ENCODE peak calls at places on chromosomes 13 and 19, in four cellular contexts. One of them, this sample, is unnamed.

GRCh38 chr19:2345794-2346663 is 14.0 kb upstream of the TMPRSS9 start:
- DNase-seq in thyroid gland: peak
- DNase-seq in OCI-LY7: no peak
- DNase-seq in fibroblast of the aortic adventitia: peak
- DNase-seq in this sample: no peak

GRCh38 chr19:6392219-6393073 is 518 bp downstream of the GTF2F1 start:
- DNase-seq in OCI-LY7: no peak
- DNase-seq in fibroblast of the aortic adventitia: no peak
- DNase-seq in thyroid gland: no peak
- DNase-seq in this sample: no peak

GRCh38 chr19:13718733-13719132 is 45.6 kb upstream of the MRI1 start:
- DNase-seq in thyroid gland: peak
- DNase-seq in fibroblast of the aortic adventitia: peak
- DNase-seq in OCI-LY7: no peak
- DNase-seq in this sample: peak

GRCh38 chr13:55244991-55245644 is 1895.6 kb upstream of the PRR20A start:
- DNase-seq in thyroid gland: peak
- DNase-seq in OCI-LY7: no peak
- DNase-seq in fibroblast of the aortic adventitia: no peak
- DNase-seq in this sample: no peak

GRCh38 chr19:32921624-32922023 is 50.1 kb downstream of the CEP89 start:
- DNase-seq in thyroid gland: no peak
- DNase-seq in OCI-LY7: no peak
- DNase-seq in fibroblast of the aortic adventitia: no peak
- DNase-seq in this sample: no peak

GRCh38 chr13:32659736-32660135 is 73.5 kb downstream of the PDS5B start:
- DNase-seq in thyroid gland: no peak
- DNase-seq in fibroblast of the aortic adventitia: peak
- DNase-seq in OCI-LY7: no peak
- DNase-seq in this sample: no peak

GRCh38 chr13:49053215-49053614 is 77.5 kb downstream of the FNDC3A start:
- DNase-seq in OCI-LY7: no peak
- DNase-seq in fibroblast of the aortic adventitia: no peak
- DNase-seq in thyroid gland: no peak
- DNase-seq in this sample: no peak

GRCh38 chr13:102317593-102317992 is 84.3 kb downstream of the FGF14 start:
- DNase-seq in fibroblast of the aortic adventitia: peak
- DNase-seq in thyroid gland: peak
- DNase-seq in OCI-LY7: no peak
- DNase-seq in this sample: no peak

GRCh38 chr13:77535448-77535847 is at the start of gene SCEL:
- DNase-seq in OCI-LY7: no peak
- DNase-seq in thyroid gland: peak
- DNase-seq in fibroblast of the aortic adventitia: no peak
- DNase-seq in this sample: no peak

GRCh38 chr19:12703056-12703455 is 6.6 kb upstream of the FBXW9 start:
- DNase-seq in fibroblast of the aortic adventitia: peak
- DNase-seq in OCI-LY7: peak
- DNase-seq in thyroid gland: no peak
- DNase-seq in this sample: peak

GRCh38 chr13:30978981-30979956 is 46.8 kb downstream of the TEX26 start:
- DNase-seq in OCI-LY7: peak
- DNase-seq in thyroid gland: peak
- DNase-seq in fibroblast of the aortic adventitia: no peak
- DNase-seq in this sample: no peak

GRCh38 chr19:17794731-17795494 is at the start of gene B3GNT3:
- DNase-seq in OCI-LY7: no peak
- DNase-seq in thyroid gland: no peak
- DNase-seq in fibroblast of the aortic adventitia: no peak
- DNase-seq in this sample: no peak

GRCh38 chr13:51970251-51970793 is 40.9 kb downstream of the ATP7B start:
- DNase-seq in thyroid gland: no peak
- DNase-seq in fibroblast of the aortic adventitia: no peak
- DNase-seq in OCI-LY7: no peak
- DNase-seq in this sample: no peak

GRCh38 chr19:16232127-16232526 is 34.4 kb downstream of the AP1M1 start:
- DNase-seq in fibroblast of the aortic adventitia: no peak
- DNase-seq in thyroid gland: no peak
- DNase-seq in OCI-LY7: no peak
- DNase-seq in this sample: no peak

GRCh38 chr19:50969413-50969760 is at the start of gene KLK6:
- DNase-seq in thyroid gland: no peak
- DNase-seq in fibroblast of the aortic adventitia: no peak
- DNase-seq in OCI-LY7: no peak
- DNase-seq in this sample: no peak

GRCh38 chr13:87827479-87827878 is 156.3 kb downstream of the SLITRK5 start:
- DNase-seq in fibroblast of the aortic adventitia: no peak
- DNase-seq in OCI-LY7: no peak
- DNase-seq in thyroid gland: no peak
- DNase-seq in this sample: peak

GRCh38 chr19:48806818-48807589 is 3.8 kb downstream of the BCAT2 start:
- DNase-seq in fibroblast of the aortic adventitia: peak
- DNase-seq in thyroid gland: no peak
- DNase-seq in OCI-LY7: peak
- DNase-seq in this sample: peak

GRCh38 chr13:24187185-24187584 is 26.7 kb downstream of the SPATA13 start:
- DNase-seq in fibroblast of the aortic adventitia: peak
- DNase-seq in thyroid gland: no peak
- DNase-seq in OCI-LY7: no peak
- DNase-seq in this sample: peak

GRCh38 chr19:51064534-51065220 is at the start of gene KLK13:
- DNase-seq in fibroblast of the aortic adventitia: no peak
- DNase-seq in OCI-LY7: no peak
- DNase-seq in thyroid gland: peak
- DNase-seq in this sample: no peak

GRCh38 chr13:104809483-104809882 is 1726.0 kb downstream of the EFNB2 start:
- DNase-seq in fibroblast of the aortic adventitia: no peak
- DNase-seq in thyroid gland: no peak
- DNase-seq in OCI-LY7: no peak
- DNase-seq in this sample: no peak

GRCh38 chr19:2253106-2254051 is 2.8 kb downstream of the JSRP1 start:
- DNase-seq in OCI-LY7: peak
- DNase-seq in fibroblast of the aortic adventitia: no peak
- DNase-seq in thyroid gland: no peak
- DNase-seq in this sample: no peak

GRCh38 chr19:29855087-29855486 is 43.3 kb downstream of the CCNE1 start:
- DNase-seq in fibroblast of the aortic adventitia: no peak
- DNase-seq in thyroid gland: no peak
- DNase-seq in OCI-LY7: no peak
- DNase-seq in this sample: no peak

GRCh38 chr19:20662421-20663105 is 1.2 kb upstream of the ZNF626 start:
- DNase-seq in OCI-LY7: no peak
- DNase-seq in thyroid gland: peak
- DNase-seq in fibroblast of the aortic adventitia: no peak
- DNase-seq in this sample: no peak

GRCh38 chr19:48491793-48492123 is 19.9 kb downstream of the LMTK3 start:
- DNase-seq in OCI-LY7: no peak
- DNase-seq in thyroid gland: no peak
- DNase-seq in fibroblast of the aortic adventitia: no peak
- DNase-seq in this sample: no peak

GRCh38 chr13:109297628-109298027 is 488.8 kb downstream of the IRS2 start:
- DNase-seq in fibroblast of the aortic adventitia: peak
- DNase-seq in OCI-LY7: no peak
- DNase-seq in thyroid gland: no peak
- DNase-seq in this sample: peak

GRCh38 chr19:49213791-49214190 is 56.2 kb downstream of the TRPM4 start:
- DNase-seq in OCI-LY7: no peak
- DNase-seq in fibroblast of the aortic adventitia: no peak
- DNase-seq in thyroid gland: no peak
- DNase-seq in this sample: no peak

GRCh38 chr13:109734002-109734785 is 52.2 kb downstream of the IRS2 start:
- DNase-seq in OCI-LY7: no peak
- DNase-seq in fibroblast of the aortic adventitia: no peak
- DNase-seq in thyroid gland: no peak
- DNase-seq in this sample: no peak

GRCh38 chr19:16814526-16815100 is 14.6 kb upstream of the SIN3B start:
- DNase-seq in OCI-LY7: no peak
- DNase-seq in fibroblast of the aortic adventitia: peak
- DNase-seq in thyroid gland: no peak
- DNase-seq in this sample: peak

GRCh38 chr19:4730740-4731171 is 7.1 kb upstream of the DPP9 start:
- DNase-seq in fibroblast of the aortic adventitia: no peak
- DNase-seq in OCI-LY7: peak
- DNase-seq in thyroid gland: no peak
- DNase-seq in this sample: no peak
- TF ChIP-seq CTCF in fibroblast of the aortic adventitia: peak
- TF ChIP-seq CTCF in OCI-LY7: peak
- TF ChIP-seq CTCF in thyroid gland: peak
- TF ChIP-seq CTCF in this sample: peak

GRCh38 chr13:40115456-40115855 is 460.0 kb downstream of the COG6 start:
- DNase-seq in OCI-LY7: no peak
- DNase-seq in thyroid gland: no peak
- DNase-seq in fibroblast of the aortic adventitia: peak
- DNase-seq in this sample: no peak

GRCh38 chr13:40116008-40116407 is 460.5 kb downstream of the COG6 start:
- DNase-seq in thyroid gland: no peak
- DNase-seq in OCI-LY7: no peak
- DNase-seq in fibroblast of the aortic adventitia: peak
- DNase-seq in this sample: peak

GRCh38 chr13:40109324-40109958 is 454.0 kb downstream of the COG6 start:
- DNase-seq in thyroid gland: no peak
- DNase-seq in fibroblast of the aortic adventitia: peak
- DNase-seq in OCI-LY7: no peak
- DNase-seq in this sample: peak

GRCh38 chr13:40114305-40114896 is 458.9 kb downstream of the COG6 start:
- DNase-seq in fibroblast of the aortic adventitia: no peak
- DNase-seq in OCI-LY7: no peak
- DNase-seq in thyroid gland: no peak
- DNase-seq in this sample: no peak

GRCh38 chr13:40113644-40114304 is 458.3 kb downstream of the COG6 start:
- DNase-seq in OCI-LY7: peak
- DNase-seq in fibroblast of the aortic adventitia: peak
- DNase-seq in thyroid gland: no peak
- DNase-seq in this sample: peak
- H3K4me3 ChIP-seq in OCI-LY7: no peak
- H3K4me3 ChIP-seq in fibroblast of the aortic adventitia: no peak
- H3K4me3 ChIP-seq in thyroid gland: no peak
- H3K4me3 ChIP-seq in this sample: no peak

GRCh38 chr13:42214445-42214844 is 57.5 kb upstream of the AKAP11 start:
- DNase-seq in OCI-LY7: no peak
- DNase-seq in fibroblast of the aortic adventitia: no peak
- DNase-seq in thyroid gland: no peak
- DNase-seq in this sample: no peak

GRCh38 chr13:42216422-42216735 is 55.6 kb upstream of the AKAP11 start:
- DNase-seq in thyroid gland: no peak
- DNase-seq in OCI-LY7: no peak
- DNase-seq in fibroblast of the aortic adventitia: no peak
- DNase-seq in this sample: no peak

GRCh38 chr13:42218576-42218975 is 53.4 kb upstream of the AKAP11 start:
- DNase-seq in OCI-LY7: no peak
- DNase-seq in thyroid gland: no peak
- DNase-seq in fibroblast of the aortic adventitia: peak
- DNase-seq in this sample: peak

GRCh38 chr13:42219051-42219450 is 52.9 kb upstream of the AKAP11 start:
- DNase-seq in thyroid gland: no peak
- DNase-seq in fibroblast of the aortic adventitia: no peak
- DNase-seq in OCI-LY7: no peak
- DNase-seq in this sample: no peak

DNA sequence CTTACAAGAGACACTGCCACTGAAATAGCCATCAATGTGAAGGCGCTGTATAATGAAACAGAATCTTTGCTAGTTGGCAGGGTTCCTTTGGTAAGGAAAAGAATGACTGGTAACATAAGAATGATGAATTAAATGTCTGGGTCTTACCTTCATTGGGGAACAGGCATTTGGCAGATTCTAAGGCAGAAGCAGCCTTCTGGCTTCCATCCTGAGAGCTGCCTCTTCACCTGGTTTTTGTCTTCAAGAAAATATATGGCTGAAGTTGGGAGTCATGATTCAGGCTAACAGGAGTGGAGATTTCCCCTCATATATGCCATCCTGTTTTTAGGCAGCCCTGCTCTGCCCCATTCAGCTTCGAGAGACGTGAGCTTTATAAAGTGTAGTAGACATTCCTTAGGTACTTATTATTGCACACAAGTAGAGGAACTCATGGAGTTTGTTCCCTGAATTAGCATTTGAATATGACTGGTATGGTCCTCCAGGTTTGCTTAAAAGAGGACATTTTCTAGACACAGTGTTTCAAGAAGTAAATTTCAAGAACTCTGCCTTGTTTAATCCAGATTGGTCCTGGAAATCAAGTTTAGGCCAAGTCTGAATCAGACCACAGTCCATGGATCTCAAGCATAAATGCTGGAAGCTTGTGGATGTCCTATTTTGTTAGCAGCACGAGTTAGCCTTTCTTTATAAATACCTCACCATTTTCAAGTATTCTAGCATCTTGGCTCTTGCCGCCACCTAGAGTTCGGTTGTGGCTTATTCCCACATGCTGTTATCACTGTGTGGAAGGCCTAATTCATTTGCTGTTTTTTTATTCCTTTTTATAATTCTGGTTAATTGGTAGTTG is 56.2 kb upstream of the AKAP11 start:
- DNase-seq in OCI-LY7: peak
- DNase-seq in thyroid gland: peak
- DNase-seq in fibroblast of the aortic adventitia: peak
- DNase-seq in this sample: peak
- TF ChIP-seq CTCF in OCI-LY7: peak
- TF ChIP-seq CTCF in thyroid gland: peak
- TF ChIP-seq CTCF in fibroblast of the aortic adventitia: peak
- TF ChIP-seq CTCF in this sample: peak

GRCh38 chr13:96052655-96053002 is 572 bp downstream of the UGGT2 start:
- DNase-seq in fibroblast of the aortic adventitia: peak
- DNase-seq in thyroid gland: no peak
- DNase-seq in OCI-LY7: no peak
- DNase-seq in this sample: peak
- H3K4me3 ChIP-seq in fibroblast of the aortic adventitia: peak
- H3K4me3 ChIP-seq in thyroid gland: peak
- H3K4me3 ChIP-seq in OCI-LY7: no peak
- H3K4me3 ChIP-seq in this sample: peak

DNA sequence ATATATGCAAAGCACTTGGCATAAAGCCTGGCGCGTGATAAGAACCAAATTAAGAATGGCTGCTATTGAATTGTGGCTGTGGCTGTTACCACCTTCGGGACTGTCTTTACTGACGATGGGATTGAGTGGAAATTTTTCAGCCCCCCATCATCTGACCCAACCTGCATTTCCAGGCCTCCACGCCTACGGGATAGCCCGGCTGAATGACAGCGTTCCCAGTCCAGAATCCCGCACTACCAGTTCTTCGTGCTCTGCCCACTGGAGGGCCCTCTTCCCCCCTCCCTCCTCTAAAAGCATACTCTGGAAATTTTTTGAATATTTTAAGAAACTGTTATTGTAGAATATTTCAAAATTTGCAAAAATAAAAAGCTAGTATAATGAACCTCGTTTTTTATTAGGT is 11.0 kb downstream of the KRTDAP start:
- DNase-seq in OCI-LY7: no peak
- DNase-seq in fibroblast of the aortic adventitia: no peak
- DNase-seq in thyroid gland: no peak
- DNase-seq in this sample: no peak
- TF ChIP-seq CTCF in OCI-LY7: no peak
- TF ChIP-seq CTCF in fibroblast of the aortic adventitia: no peak
- TF ChIP-seq CTCF in thyroid gland: no peak
- TF ChIP-seq CTCF in this sample: no peak

GRCh38 chr13:106888148-106888547 is 320.2 kb upstream of the ARGLU1 start:
- DNase-seq in thyroid gland: no peak
- DNase-seq in OCI-LY7: no peak
- DNase-seq in fibroblast of the aortic adventitia: no peak
- DNase-seq in this sample: no peak

GRCh38 chr13:106882222-106882621 is 314.3 kb upstream of the ARGLU1 start:
- DNase-seq in thyroid gland: no peak
- DNase-seq in OCI-LY7: no peak
- DNase-seq in fibroblast of the aortic adventitia: no peak
- DNase-seq in this sample: no peak

GRCh38 chr13:106887686-106888085 is 319.7 kb upstream of the ARGLU1 start:
- DNase-seq in thyroid gland: no peak
- DNase-seq in OCI-LY7: no peak
- DNase-seq in fibroblast of the aortic adventitia: no peak
- DNase-seq in this sample: no peak
- H3K4me3 ChIP-seq in thyroid gland: no peak
- H3K4me3 ChIP-seq in OCI-LY7: no peak
- H3K4me3 ChIP-seq in fibroblast of the aortic adventitia: no peak
- H3K4me3 ChIP-seq in this sample: no peak